ENCODE peak calls at places on chromosomes 4 and X, in four cellular contexts. One of them, this sample, is unnamed.
A peak's percentile ranks its signal among the peaks of the same experiment; 100 is the strongest.

GRCh38 chrX:68894513-68895338 is 65.9 kb downstream of the EFNB1 start:
- DNase-seq in GM23338: peak; percentile 35
- DNase-seq in SW 1271: no peak
- DNase-seq in HCT116: no peak
- DNase-seq in this sample: peak; percentile 37

GRCh38 chr4:143539670-143540023 is 26.1 kb downstream of the SMARCA5 start:
- DNase-seq in GM23338: no peak
- DNase-seq in SW 1271: no peak
- DNase-seq in HCT116: no peak
- DNase-seq in this sample: no peak

GRCh38 chr4:8705161-8706145 is 112.9 kb downstream of the CPZ start:
- DNase-seq in GM23338: no peak
- DNase-seq in SW 1271: no peak
- DNase-seq in HCT116: no peak
- DNase-seq in this sample: no peak

GRCh38 chr4:24973471-24974251 is 57.1 kb downstream of the LGI2 start:
- DNase-seq in GM23338: no peak
- DNase-seq in SW 1271: no peak
- DNase-seq in HCT116: no peak
- DNase-seq in this sample: no peak

GRCh38 chrX:123959281-123960063 is 2.0 kb upstream of the STAG2 start:
- DNase-seq in GM23338: peak; percentile 19
- DNase-seq in SW 1271: no peak
- DNase-seq in HCT116: no peak
- DNase-seq in this sample: peak; percentile 21

GRCh38 chr4:118734491-118735205 is 49.5 kb downstream of the METTL14 start:
- DNase-seq in GM23338: no peak
- DNase-seq in SW 1271: no peak
- DNase-seq in HCT116: no peak
- DNase-seq in this sample: no peak

GRCh38 chr4:52059372-52059771 is 8.3 kb downstream of the SPATA18 start:
- DNase-seq in GM23338: no peak
- DNase-seq in SW 1271: no peak
- DNase-seq in HCT116: no peak
- DNase-seq in this sample: no peak

GRCh38 chr4:168743576-168743975 is 246.7 kb downstream of the PALLD start:
- DNase-seq in GM23338: no peak
- DNase-seq in SW 1271: no peak
- DNase-seq in HCT116: no peak
- DNase-seq in this sample: peak; percentile 58

GRCh38 chrX:12210196-12210815 is 72.0 kb downstream of the FRMPD4 start:
- DNase-seq in GM23338: no peak
- DNase-seq in SW 1271: no peak
- DNase-seq in HCT116: no peak
- DNase-seq in this sample: no peak

GRCh38 chr4:67106846-67107467 is 438.3 kb downstream of the CENPC start:
- DNase-seq in GM23338: no peak
- DNase-seq in SW 1271: no peak
- DNase-seq in HCT116: no peak
- DNase-seq in this sample: no peak

GRCh38 chrX:120549483-120550452 is 11.0 kb downstream of the CUL4B start:
- DNase-seq in GM23338: no peak
- DNase-seq in SW 1271: peak; percentile 73
- DNase-seq in HCT116: peak; percentile 83
- DNase-seq in this sample: peak; percentile 83

GRCh38 chr4:25489221-25489797 is 112.2 kb downstream of the ANAPC4 start:
- DNase-seq in GM23338: no peak
- DNase-seq in SW 1271: no peak
- DNase-seq in HCT116: no peak
- DNase-seq in this sample: no peak

GRCh38 chr4:13920111-13920875 is 292.8 kb upstream of the BOD1L1 start:
- DNase-seq in GM23338: no peak
- DNase-seq in SW 1271: no peak
- DNase-seq in HCT116: no peak
- DNase-seq in this sample: no peak

GRCh38 chrX:2829066-2829430 is 318 bp downstream of the GYG2 start:
- DNase-seq in GM23338: peak; percentile 74
- DNase-seq in SW 1271: no peak
- DNase-seq in HCT116: no peak
- DNase-seq in this sample: no peak

GRCh38 chr4:4677825-4678522 is 136.1 kb upstream of the STX18 start:
- DNase-seq in GM23338: peak; percentile 72
- DNase-seq in SW 1271: no peak
- DNase-seq in HCT116: peak; percentile 36
- DNase-seq in this sample: no peak

GRCh38 chrX:23797371-23798128 is 14.6 kb downstream of the SAT1 start:
- DNase-seq in GM23338: peak; percentile 26
- DNase-seq in SW 1271: no peak
- DNase-seq in HCT116: no peak
- DNase-seq in this sample: no peak

GRCh38 chr4:165368567-165368966 is 10.2 kb upstream of the CPE start:
- DNase-seq in GM23338: no peak
- DNase-seq in SW 1271: no peak
- DNase-seq in HCT116: no peak
- DNase-seq in this sample: no peak

GRCh38 chrX:150364347-150365050 is 1.4 kb downstream of the MAMLD1 start:
- DNase-seq in GM23338: peak; percentile 8
- DNase-seq in SW 1271: no peak
- DNase-seq in HCT116: no peak
- DNase-seq in this sample: no peak

GRCh38 chrX:1053072-1053471 is 159.4 kb downstream of the CRLF2 start:
- DNase-seq in GM23338: no peak
- DNase-seq in SW 1271: no peak
- DNase-seq in HCT116: no peak
- DNase-seq in this sample: no peak

GRCh38 chr4:48939785-48940184 is 33.2 kb upstream of the OCIAD2 start:
- DNase-seq in GM23338: no peak
- DNase-seq in SW 1271: peak; percentile 78
- DNase-seq in HCT116: no peak
- DNase-seq in this sample: peak; percentile 87

GRCh38 chrX:154730271-154730883 is 20.5 kb downstream of the GAB3 start:
- DNase-seq in GM23338: no peak
- DNase-seq in SW 1271: no peak
- DNase-seq in HCT116: no peak
- DNase-seq in this sample: peak; percentile 94

GRCh38 chr4:89837385-89837995 is 529 bp upstream of the SNCA start:
- DNase-seq in GM23338: no peak
- DNase-seq in SW 1271: peak; percentile 4
- DNase-seq in HCT116: no peak
- DNase-seq in this sample: peak; percentile 83

This sample was measured in dermis microvascular lymphatic vessel endothelial cell.